ENCODE peak calls at places on chromosomes 7 and 10, in ten cellular contexts. C is right lobe of liver, Z is body of pancreas, N is sigmoid colon, V is heart left ventricle, M is ovary, L is suprapubic skin, W is stomach, Y is IMR-90, G is A549. I is an unnamed sample.

GRCh38 chr7:132226626-132227290 is 349.5 kb downstream of the PLXNA4 start:
- DNase-seq in C (no peak), Z (no peak), N (no peak), V (no peak), M (no peak), L (no peak), W (no peak), Y (no peak), G (no peak), I (no peak)

GRCh38 chr7:129843982-129844840 is 108.5 kb downstream of the UBE2H start:
- DNase-seq in C (no peak), Z (no peak), N (no peak), V (no peak), M (no peak), L (no peak), W (no peak), Y (no peak), G (no peak), I (peak; percentile 19)

GRCh38 chr10:29807407-29807806 is 172.6 kb upstream of the SVIL start:
- DNase-seq in C (no peak), Z (no peak), N (no peak), V (no peak), M (no peak), L (no peak), W (no peak), Y (peak; percentile 82), G (peak; percentile 47), I (no peak)

GRCh38 chr10:98467506-98468318 is 21.0 kb upstream of the HPS1 start:
- DNase-seq in C (peak; percentile 76), Z (peak; percentile 88), N (peak; percentile 89), V (peak; percentile 74), M (peak; percentile 71), L (no peak), W (peak; percentile 76), Y (peak; percentile 83), G (peak; percentile 90), I (peak; percentile 94)

GRCh38 chr7:139840776-139841175 is 11.7 kb downstream of the TBXAS1 start:
- DNase-seq in C (peak; percentile 36), Z (no peak), N (no peak), V (no peak), M (no peak), L (no peak), W (no peak), Y (no peak), G (no peak), I (no peak)

GRCh38 chr7:159065151-159065550 is 79.5 kb downstream of the VIPR2 start:
- DNase-seq in C (no peak), Z (no peak), N (no peak), V (peak; percentile 72), M (no peak), L (peak; percentile 45), W (no peak), Y (no peak), G (no peak), I (no peak)

GRCh38 chr10:129140861-129141260 is 326.2 kb upstream of the MGMT start:
- DNase-seq in C (no peak), Z (peak; percentile 15), N (no peak), V (no peak), M (no peak), L (no peak), W (no peak), Y (no peak), G (no peak), I (no peak)

GRCh38 chr10:118952493-118953295 is 76.8 kb upstream of the NANOS1 start:
- DNase-seq in C (no peak), Z (no peak), N (peak; percentile 46), V (no peak), M (no peak), L (no peak), W (peak; percentile 9), Y (no peak), G (no peak), I (no peak)

DNA sequence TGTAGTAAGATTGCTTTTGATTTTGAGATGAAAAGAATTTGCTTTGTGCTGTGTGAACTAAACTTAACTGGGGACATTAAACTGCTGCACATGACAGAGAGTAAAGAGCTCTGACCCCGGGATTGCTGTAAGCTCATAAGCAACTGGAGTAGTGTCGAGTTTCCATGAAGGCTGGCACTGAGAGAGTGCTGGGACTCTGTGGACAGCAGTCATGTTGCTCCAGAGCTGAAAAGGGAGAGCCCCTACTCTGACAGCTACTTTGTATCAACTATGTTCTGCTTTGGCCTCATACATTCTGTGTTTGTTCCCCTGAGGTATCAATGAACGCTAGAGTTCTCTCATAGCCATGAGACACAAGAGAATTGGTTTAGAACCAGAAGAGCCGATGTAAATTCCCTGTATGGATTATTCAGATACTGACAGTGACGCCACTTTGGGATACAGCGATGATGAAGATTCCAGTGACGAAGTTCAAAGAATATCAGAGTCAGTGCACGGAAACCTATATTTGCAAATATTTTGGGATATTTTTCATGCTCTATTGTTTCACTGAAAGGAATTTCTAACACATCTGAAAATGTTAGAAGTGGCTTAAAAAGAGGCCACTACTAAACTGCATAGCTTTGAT is 185.9 kb upstream of the DKK1 start:
- DNase-seq in C (no peak), Z (no peak), N (no peak), V (no peak), M (no peak), L (no peak), W (no peak), Y (no peak), G (no peak), I (no peak)
- TF ChIP-seq POLR2A in C (no peak), Z (no peak), N (no peak), V (no peak), M (no peak), L (no peak), W (no peak), Y (no peak), G (no peak), I (no peak)

GRCh38 chr10:91409069-91409868 is 875 bp upstream of the HECTD2 start:
- DNase-seq in C (peak; percentile 84), Z (peak; percentile 90), N (peak; percentile 97), V (peak; percentile 93), M (peak; percentile 85), L (peak; percentile 92), W (peak; percentile 70), Y (peak; percentile 80), G (peak; percentile 75), I (peak; percentile 83)

GRCh38 chr10:91406322-91406721 is 3.8 kb upstream of the HECTD2 start:
- DNase-seq in C (no peak), Z (no peak), N (no peak), V (no peak), M (no peak), L (no peak), W (no peak), Y (no peak), G (no peak), I (no peak)

GRCh38 chr10:91410638-91411367 is 659 bp downstream of the HECTD2 start:
- DNase-seq in C (no peak), Z (no peak), N (no peak), V (no peak), M (no peak), L (peak; percentile 81), W (no peak), Y (peak; percentile 63), G (peak; percentile 53), I (peak; percentile 35)

GRCh38 chr10:91412688-91413087 is 2.5 kb downstream of the HECTD2 start:
- DNase-seq in C (no peak), Z (no peak), N (no peak), V (no peak), M (no peak), L (no peak), W (no peak), Y (no peak), G (no peak), I (no peak)

DNA sequence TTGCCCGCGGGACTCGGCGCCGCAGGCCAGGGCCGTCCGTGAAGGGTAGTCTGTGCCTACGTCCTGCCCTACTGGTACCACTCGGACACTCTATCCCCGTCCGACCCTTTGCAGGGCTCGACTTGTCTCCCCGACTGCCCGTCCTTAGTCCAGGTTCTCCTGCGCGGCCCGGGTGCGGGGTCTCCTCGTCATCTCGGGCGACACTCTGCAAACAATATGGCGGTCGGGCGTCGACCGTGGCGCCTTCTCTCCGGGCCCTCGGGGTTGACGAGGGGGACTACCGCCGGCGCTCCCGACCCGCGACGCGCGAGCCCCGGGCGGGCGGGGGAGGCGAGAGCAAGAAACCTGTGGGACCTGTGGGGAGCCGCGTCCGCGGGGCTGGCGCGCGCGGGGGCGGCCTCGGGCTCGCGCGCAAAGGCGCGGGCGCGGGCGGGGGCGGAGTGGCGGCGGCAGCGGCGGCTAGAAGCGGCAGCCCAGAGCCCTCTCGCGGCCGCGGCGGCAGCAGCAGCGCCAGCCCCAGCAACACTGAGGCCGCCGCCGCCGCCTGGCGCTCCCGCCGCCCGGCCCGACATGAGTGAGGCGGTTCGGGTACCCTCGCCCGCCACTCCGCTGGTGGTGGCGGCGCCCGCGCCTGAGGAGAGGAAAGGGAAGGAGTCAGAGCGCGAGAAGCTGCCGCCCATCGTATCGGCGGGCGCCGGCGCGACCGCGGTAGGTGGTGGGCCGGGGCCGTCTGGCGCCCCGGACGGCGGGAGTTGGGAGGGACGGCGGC is at the start of gene HECTD2:
- DNase-seq in C (peak; percentile 84), Z (peak; percentile 84), N (peak; percentile 88), V (peak; percentile 83), M (peak; percentile 91), L (peak; percentile 88), W (peak; percentile 81), Y (peak; percentile 65), G (peak; percentile 52), I (peak; percentile 88)
- TF ChIP-seq POLR2A in C (peak; percentile 35), Z (peak; percentile 64), N (no peak), V (no peak), M (peak; percentile 50), L (no peak), W (no peak), Y (peak; percentile 64), G (peak; percentile 9), I (peak; percentile 83)

GRCh38 chr10:132410056-132410778 is 13.2 kb downstream of the PWWP2B start:
- DNase-seq in C (no peak), Z (peak; percentile 81), N (no peak), V (no peak), M (no peak), L (no peak), W (no peak), Y (no peak), G (no peak), I (no peak)

GRCh38 chr10:132408367-132408781 is 11.4 kb downstream of the PWWP2B start:
- DNase-seq in C (no peak), Z (peak; percentile 58), N (no peak), V (no peak), M (no peak), L (no peak), W (no peak), Y (no peak), G (no peak), I (no peak)

GRCh38 chr10:132407846-132408278 is 10.9 kb downstream of the PWWP2B start:
- DNase-seq in C (no peak), Z (peak; percentile 96), N (peak; percentile 87), V (no peak), M (peak; percentile 68), L (no peak), W (peak; percentile 95), Y (peak; percentile 29), G (no peak), I (no peak)

GRCh38 chr10:132409667-132410028 is 12.6 kb downstream of the PWWP2B start:
- DNase-seq in C (no peak), Z (peak; percentile 22), N (no peak), V (no peak), M (no peak), L (no peak), W (no peak), Y (no peak), G (no peak), I (no peak)

GRCh38 chr10:132408823-132409666 is 12.0 kb downstream of the PWWP2B start:
- DNase-seq in C (no peak), Z (peak; percentile 90), N (no peak), V (no peak), M (no peak), L (no peak), W (peak; percentile 92), Y (no peak), G (no peak), I (no peak)
- TF ChIP-seq POLR2A in C (no peak), Z (peak; percentile 32), N (peak; percentile 22), V (no peak), M (no peak), L (no peak), W (no peak), Y (no peak), G (no peak), I (no peak)

GRCh38 chr7:155360495-155361362 is 63.1 kb downstream of the INSIG1 start:
- DNase-seq in C (peak; percentile 26), Z (no peak), N (no peak), V (no peak), M (no peak), L (peak; percentile 45), W (no peak), Y (no peak), G (no peak), I (no peak)

GRCh38 chr7:155357573-155358041 is 59.9 kb downstream of the INSIG1 start:
- DNase-seq in C (peak; percentile 33), Z (no peak), N (no peak), V (no peak), M (no peak), L (peak; percentile 75), W (no peak), Y (peak; percentile 32), G (no peak), I (no peak)

GRCh38 chr7:155361363-155361680 is 63.6 kb downstream of the INSIG1 start:
- DNase-seq in C (peak; percentile 30), Z (no peak), N (no peak), V (no peak), M (no peak), L (peak; percentile 61), W (no peak), Y (no peak), G (no peak), I (no peak)

GRCh38 chr7:155358066-155358947 is 60.6 kb downstream of the INSIG1 start:
- DNase-seq in C (peak; percentile 31), Z (no peak), N (no peak), V (no peak), M (no peak), L (peak; percentile 47), W (no peak), Y (no peak), G (no peak), I (no peak)

GRCh38 chr7:155358948-155359712 is 61.5 kb downstream of the INSIG1 start:
- DNase-seq in C (peak; percentile 23), Z (no peak), N (no peak), V (no peak), M (no peak), L (peak; percentile 72), W (no peak), Y (no peak), G (no peak), I (no peak)
- TF ChIP-seq POLR2A in C (no peak), Z (no peak), N (no peak), V (no peak), M (no peak), L (no peak), W (no peak), Y (no peak), G (no peak), I (no peak)